ENCODE peak calls at places on chromosomes 5 and 9, in four cellular contexts. A is fibroblast of lung, S is MM.1S, Z is colonic mucosa. D is an unnamed sample. For H3K27me3 and H3K9me3, the result is how much of the 10 kb centered on the place peaks cover.

GRCh38 chr9:121612511-121612998 is 38.9 kb upstream of the DAB2IP start:
- DNase-seq in A (no peak), S (no peak), Z (peak), D (peak)

GRCh38 chr5:69492391-69493234 is at the start of gene OCLN:
- DNase-seq in A (peak), S (peak), Z (peak), D (peak)

GRCh38 chr5:150649108-150649827 is 8.8 kb downstream of the SYNPO start:
- DNase-seq in Z (no peak), S (no peak), A (no peak), D (no peak)

GRCh38 chr9:32968101-32969011 is 33.1 kb downstream of the APTX start:
- DNase-seq in S (peak), Z (peak), A (peak), D (no peak)

GRCh38 chr5:139814191-139814601 is 18.6 kb downstream of the PSD2 start:
- DNase-seq in S (no peak), A (no peak), Z (no peak), D (peak)

GRCh38 chr9:11928871-11929321 is 764.3 kb upstream of the TYRP1 start:
- DNase-seq in Z (no peak), A (no peak), S (no peak), D (peak)

GRCh38 chr5:57441557-57441956 is 41.1 kb downstream of the ACTBL2 start:
- DNase-seq in A (peak), Z (no peak), S (no peak), D (no peak)

GRCh38 chr5:64635056-64635686 is 55.1 kb upstream of the SHISAL2B start:
- DNase-seq in Z (no peak), A (peak), S (peak), D (no peak)

GRCh38 chr9:136055715-136056545 is 39.2 kb downstream of the NACC2 start:
- DNase-seq in A (no peak), S (no peak), Z (no peak), D (no peak)

GRCh38 chr9:112447283-112447761 is 39.3 kb upstream of the KIAA1958 start:
- DNase-seq in A (peak), S (peak), Z (no peak), D (no peak)

DNA sequence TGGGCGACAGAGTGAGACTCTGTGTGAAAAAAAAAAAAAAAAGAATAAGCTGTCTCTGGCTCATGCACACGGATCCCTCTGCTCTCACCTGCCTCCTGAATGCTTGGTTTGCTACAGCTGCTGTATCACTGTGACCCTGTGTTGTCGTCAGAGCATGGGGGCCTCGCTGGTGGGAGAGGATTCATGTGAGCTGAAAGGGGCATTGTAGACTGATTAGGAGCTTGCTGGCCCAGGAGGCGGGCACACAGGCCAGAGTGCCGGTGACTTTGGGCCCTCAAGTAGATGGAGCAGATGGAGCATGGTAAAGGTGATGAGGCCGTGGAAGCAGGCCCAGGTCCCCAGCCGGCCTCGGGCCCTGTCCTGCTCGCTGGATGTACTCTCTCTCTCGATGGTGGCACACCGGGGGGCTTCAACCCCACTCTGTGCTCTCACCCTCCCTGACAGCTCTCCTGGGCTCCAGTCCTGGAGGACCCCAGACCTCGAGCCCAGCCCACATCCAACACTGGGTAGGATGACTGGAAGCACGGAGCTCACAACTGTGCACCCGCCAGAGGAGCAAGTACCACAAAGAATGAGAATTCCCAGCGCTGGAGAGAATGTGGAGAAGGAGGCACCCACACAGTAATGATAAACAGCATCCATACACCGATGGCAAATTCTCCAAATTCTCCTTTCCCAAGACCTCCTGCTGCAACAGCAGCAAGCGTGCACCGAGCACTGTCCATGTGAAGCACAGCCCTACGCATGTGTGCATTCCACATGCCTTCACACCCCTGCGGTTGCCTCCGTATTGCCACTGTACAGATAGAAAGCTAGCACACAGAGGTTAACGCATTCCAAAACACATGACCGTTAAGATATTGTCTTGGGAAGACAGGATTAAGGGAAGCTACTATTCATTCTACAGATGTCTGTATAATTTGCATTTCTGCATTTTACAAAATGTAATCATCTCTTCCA is 6.9 kb downstream of the FLT4 start:
- DNase-seq in Z (no peak), A (no peak), S (no peak), D (no peak)
- H3K27me3 ChIP-seq in Z (under half), A (under half), S (half or more), D (under half)

GRCh38 chr5:88140396-88140862 is 128.2 kb downstream of the TMEM161B start:
- DNase-seq in S (no peak), A (peak), Z (no peak), D (peak)
- H3K4me3 ChIP-seq in S (peak), A (peak), Z (peak), D (peak)

GRCh38 chr9:40909821-40910220 is 218.7 kb downstream of the FOXD4L6 start:
- DNase-seq in S (no peak), A (no peak), Z (no peak), D (no peak)
- H3K9me3 ChIP-seq in S (under half), A (under half), Z (under half), D (half or more)

DNA sequence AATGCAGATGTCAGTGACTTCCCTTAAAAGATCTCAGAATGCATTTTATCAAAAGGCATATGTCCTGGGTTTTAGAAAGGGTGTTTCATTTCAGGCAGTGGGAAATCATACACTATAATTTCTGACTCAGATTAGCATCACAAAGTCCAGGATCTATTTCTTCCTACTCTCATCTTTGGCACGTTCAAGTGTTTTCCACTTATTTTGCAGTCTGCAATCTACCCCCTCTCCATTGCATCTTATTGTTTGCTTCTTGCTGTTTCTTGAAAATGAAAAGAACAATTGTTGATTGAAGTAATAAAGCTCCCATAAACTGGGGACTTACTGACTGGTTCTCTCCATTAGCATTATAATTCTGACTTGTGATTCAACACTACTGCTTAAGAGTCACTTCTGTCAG is 333.0 kb downstream of the RASEF start:
- DNase-seq in A (no peak), S (no peak), Z (no peak), D (no peak)
- H3K27me3 ChIP-seq in A (under half), S (under half), Z (under half), D (under half)

GRCh38 chr5:141513021-141513626 is 24.2 kb downstream of the PCDHGC5 start:
- DNase-seq in Z (peak), A (peak), S (no peak), D (no peak)
- H3K4me3 ChIP-seq in Z (peak), A (peak), S (peak), D (peak)

DNA sequence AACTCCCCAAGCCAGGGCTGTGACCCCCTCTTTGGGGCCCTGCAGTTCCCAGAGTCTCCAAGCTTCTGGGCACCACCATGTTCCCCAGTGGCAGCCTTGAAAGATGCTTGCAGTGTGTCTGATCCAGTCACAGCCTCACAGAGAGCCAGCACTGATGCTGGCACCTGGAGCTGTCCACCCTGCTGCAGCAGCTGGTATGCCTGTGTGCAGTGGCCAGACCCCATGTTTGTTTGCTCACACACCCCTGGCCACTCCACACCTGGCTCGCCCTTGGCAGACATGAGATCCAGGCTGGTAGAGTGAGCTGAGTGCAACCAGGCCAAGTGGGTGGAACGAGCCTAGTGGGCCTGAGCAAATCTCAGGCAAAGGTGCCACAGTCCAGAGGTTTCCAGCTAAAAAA is 106.0 kb downstream of the C9orf50 start:
- DNase-seq in Z (no peak), A (no peak), S (no peak), D (no peak)
- H3K9me3 ChIP-seq in Z (under half), A (under half), S (under half), D (under half)

D was measured in lower lobe of right lung.